ENCODE peak calls at places on chromosomes 3 and 15, in six cellular contexts. I, L, G, N, B and U are unnamed samples.

GRCh38 chr15:31327674-31328424 is 1.2 kb downstream of the KLF13 start:
- DNase-seq in N (peak), G (peak), I (peak), B (no peak), L (peak), U (no peak)

GRCh38 chr3:185460719-185461350 is 38.0 kb downstream of the TMEM41A start:
- DNase-seq in G (peak), I (no peak), L (no peak), N (peak), B (no peak), U (no peak)

GRCh38 chr3:172161959-172162358 is 122.6 kb downstream of the FNDC3B start:
- DNase-seq in B (no peak), L (no peak), G (no peak), I (no peak), N (no peak), U (no peak)

GRCh38 chr15:55530861-55531313 is 22.9 kb upstream of the DNAAF4 start:
- DNase-seq in L (no peak), G (no peak), B (no peak), I (no peak), N (no peak), U (no peak)

GRCh38 chr3:132669256-132669777 is 9.2 kb downstream of the UBA5 start:
- DNase-seq in I (no peak), B (no peak), N (no peak), G (no peak), L (no peak), U (no peak)

GRCh38 chr3:41881233-41881821 is 80.6 kb downstream of the ULK4 start:
- DNase-seq in B (no peak), I (no peak), L (no peak), G (no peak), N (peak), U (no peak)

GRCh38 chr15:46681901-46682300 is 1035.4 kb upstream of the SEMA6D start:
- DNase-seq in B (no peak), L (no peak), N (no peak), I (no peak), G (no peak), U (no peak)

GRCh38 chr15:31360843-31361763 is 34.5 kb downstream of the KLF13 start:
- DNase-seq in B (peak), N (peak), G (no peak), I (peak), L (peak), U (peak)

GRCh38 chr3:73707772-73708171 is 83.0 kb upstream of the PDZRN3 start:
- DNase-seq in I (no peak), G (no peak), B (no peak), N (no peak), L (no peak), U (no peak)

GRCh38 chr3:147191795-147192385 is 214.5 kb downstream of the ZIC4 start:
- DNase-seq in G (peak), N (peak), B (no peak), I (peak), L (peak), U (no peak)

GRCh38 chr15:91263632-91264477 is 163.8 kb downstream of the SV2B start:
- DNase-seq in I (peak), N (no peak), L (peak), G (no peak), B (no peak), U (no peak)

GRCh38 chr3:50287262-50287661 is 5.0 kb downstream of the IFRD2 start:
- DNase-seq in I (no peak), B (no peak), G (no peak), N (no peak), L (no peak), U (no peak)

GRCh38 chr3:121165397-121165837 is 257.4 kb downstream of the STXBP5L start:
- DNase-seq in B (no peak), L (no peak), G (no peak), N (no peak), I (no peak), U (no peak)

GRCh38 chr3:38960042-38960622 is 91.6 kb downstream of the SCN11A start:
- DNase-seq in G (no peak), L (peak), B (no peak), N (no peak), I (no peak), U (no peak)

GRCh38 chr3:185024406-185024805 is 128.5 kb downstream of the C3orf70 start:
- DNase-seq in B (no peak), N (no peak), G (no peak), I (no peak), L (no peak), U (no peak)

GRCh38 chr3:37762698-37763097 is 99.0 kb upstream of the CTDSPL start:
- DNase-seq in I (no peak), B (no peak), N (no peak), L (no peak), G (no peak), U (no peak)

GRCh38 chr3:66317750-66318366 is 97.1 kb downstream of the SLC25A26 start:
- DNase-seq in N (no peak), I (no peak), B (no peak), L (no peak), G (no peak), U (no peak)

GRCh38 chr3:32371466-32372212 is 20.0 kb upstream of the CMTM7 start:
- DNase-seq in G (no peak), L (no peak), I (no peak), N (no peak), B (no peak), U (no peak)

GRCh38 chr15:52164631-52165265 is 26.4 kb downstream of the GNB5 start:
- DNase-seq in G (no peak), L (no peak), I (no peak), N (peak), B (no peak), U (no peak)

GRCh38 chr3:171266034-171266805 is 194.0 kb downstream of the TNIK start:
- DNase-seq in L (no peak), G (no peak), I (no peak), B (no peak), N (no peak), U (no peak)

GRCh38 chr3:5020262-5020722 is 41.1 kb downstream of the BHLHE40 start:
- DNase-seq in N (no peak), I (no peak), B (no peak), L (no peak), G (no peak), U (no peak)

GRCh38 chr3:5022966-5023776 is 43.9 kb downstream of the BHLHE40 start:
- DNase-seq in G (peak), I (no peak), N (no peak), L (peak), B (no peak), U (no peak)

GRCh38 chr3:5021116-5021515 is 41.9 kb downstream of the BHLHE40 start:
- DNase-seq in N (no peak), I (no peak), G (no peak), B (no peak), L (no peak), U (no peak)

GRCh38 chr3:5022187-5022965 is 43.1 kb downstream of the BHLHE40 start:
- DNase-seq in G (no peak), B (peak), N (no peak), I (no peak), L (no peak), U (no peak)

GRCh38 chr3:5021571-5022092 is 42.4 kb downstream of the BHLHE40 start:
- DNase-seq in I (no peak), L (no peak), N (no peak), G (peak), B (no peak), U (no peak)
- TF ChIP-seq POLR2A in I (no peak), L (no peak), N (no peak), G (no peak), B (no peak), U (no peak)

DNA sequence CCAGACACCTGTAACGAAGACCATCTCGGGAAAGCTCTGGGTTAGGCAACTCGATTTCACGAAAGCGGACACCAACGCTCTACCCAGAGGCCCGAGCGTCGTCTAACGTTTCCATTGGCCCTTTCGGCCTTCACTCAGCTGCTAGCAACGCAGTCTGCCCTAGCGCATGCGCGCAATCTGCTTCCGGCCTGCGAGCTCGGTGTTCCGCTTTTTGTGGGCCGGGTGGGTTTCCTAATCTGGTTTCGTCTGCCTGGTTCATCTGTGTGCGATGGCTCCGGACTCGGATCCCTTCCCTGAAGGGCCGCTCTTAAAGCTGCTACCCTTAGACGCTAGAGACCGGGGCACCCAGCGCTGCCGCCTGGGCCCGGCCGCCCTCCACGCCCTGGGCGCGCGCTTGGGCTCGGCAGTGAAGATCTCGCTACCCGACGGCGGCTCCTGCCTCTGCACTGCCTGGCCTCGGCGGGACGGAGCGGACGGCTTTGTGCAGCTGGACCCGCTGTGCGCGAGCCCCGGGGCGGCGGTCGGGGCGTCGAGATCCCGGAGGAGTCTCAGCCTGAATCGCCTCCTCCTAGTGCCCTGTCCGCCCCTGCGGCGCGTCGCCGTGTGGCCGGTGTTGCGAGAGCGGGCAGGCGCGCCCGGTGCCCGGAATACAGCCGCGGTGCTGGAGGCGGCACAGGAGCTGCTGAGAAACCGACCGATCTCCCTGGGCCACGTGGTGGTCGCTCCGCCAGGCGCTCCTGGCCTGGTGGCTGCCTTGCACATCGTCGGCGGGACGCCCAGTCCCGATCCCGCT is 24.0 kb upstream of the GATM start:
- DNase-seq in N (peak), G (peak), B (peak), I (peak), L (peak), U (peak)
- TF ChIP-seq POLR2A in N (peak), G (peak), B (peak), I (peak), L (peak), U (peak)

GRCh38 chr3:129399895-129400357 is 28.5 kb downstream of the EFCAB12 start:
- DNase-seq in N (no peak), L (no peak), B (no peak), I (no peak), G (no peak), U (no peak)
- TF ChIP-seq POLR2A in N (peak), L (peak), B (peak), I (peak), G (peak), U (no peak)

DNA sequence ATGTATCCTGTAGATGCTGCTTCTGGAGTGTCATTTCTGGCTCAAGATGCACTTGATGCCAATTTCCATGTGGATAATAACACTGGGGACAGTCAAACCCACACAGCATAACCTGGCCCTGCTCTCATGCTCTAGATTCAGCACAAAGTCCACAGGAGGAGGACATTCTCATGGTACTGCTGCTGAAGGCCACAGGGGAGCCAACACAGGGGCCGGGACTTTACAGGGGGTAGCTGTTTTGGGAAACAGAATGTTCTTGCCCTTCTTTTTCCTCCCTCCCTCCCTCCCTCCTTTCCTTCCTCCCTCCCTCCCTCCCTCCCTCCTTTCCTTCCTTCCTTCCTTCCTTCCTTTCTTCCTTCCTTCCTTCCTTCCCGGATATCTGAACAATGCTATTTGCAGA is 477.4 kb downstream of the PDCD6IP start:
- DNase-seq in B (no peak), L (no peak), G (no peak), I (no peak), N (no peak), U (no peak)
- TF ChIP-seq POLR2A in B (no peak), L (no peak), G (no peak), I (no peak), N (no peak), U (no peak)

GRCh38 chr15:57554821-57555185 is 36.9 kb upstream of the MYZAP start:
- DNase-seq in G (no peak), B (no peak), N (no peak), L (no peak), I (no peak), U (no peak)
- TF ChIP-seq POLR2A in G (no peak), B (no peak), N (no peak), L (no peak), I (no peak), U (no peak)

DNA sequence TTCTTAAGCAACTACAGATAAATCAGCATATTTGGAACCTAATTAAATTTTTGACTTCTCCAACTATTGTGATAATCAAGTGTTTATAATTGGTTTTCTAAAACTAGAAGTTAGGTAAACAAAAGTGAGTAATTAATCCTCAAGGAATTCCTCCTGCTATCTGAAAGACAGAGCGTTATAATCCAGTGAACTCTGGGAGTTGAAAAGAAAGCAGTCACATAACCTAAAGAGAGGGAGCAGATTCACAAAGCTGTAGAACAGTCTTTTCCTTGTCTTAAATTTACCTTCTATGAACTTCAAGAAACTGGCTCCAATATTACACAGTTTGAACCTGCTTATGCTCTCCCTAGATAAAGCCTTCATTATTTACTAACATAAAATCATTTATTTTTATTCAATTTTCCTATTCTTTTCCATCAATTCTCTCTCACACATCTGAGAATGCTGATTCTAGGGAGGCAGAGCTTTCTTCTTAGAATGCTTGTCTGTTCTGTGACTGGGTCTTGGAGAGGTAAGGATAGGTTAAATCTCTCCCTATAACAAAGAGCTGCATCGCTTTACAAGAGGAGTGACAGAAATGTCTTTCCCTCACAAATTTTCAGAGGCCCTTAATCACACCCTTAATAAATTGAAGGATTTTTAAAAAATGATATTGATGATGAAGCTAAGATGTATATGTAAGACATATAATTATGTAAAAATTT is 132.8 kb downstream of the TUSC7 start:
- DNase-seq in N (no peak), I (no peak), L (no peak), G (no peak), B (no peak), U (no peak)
- TF ChIP-seq POLR2A in N (no peak), I (no peak), L (no peak), G (no peak), B (no peak), U (no peak)

DNA sequence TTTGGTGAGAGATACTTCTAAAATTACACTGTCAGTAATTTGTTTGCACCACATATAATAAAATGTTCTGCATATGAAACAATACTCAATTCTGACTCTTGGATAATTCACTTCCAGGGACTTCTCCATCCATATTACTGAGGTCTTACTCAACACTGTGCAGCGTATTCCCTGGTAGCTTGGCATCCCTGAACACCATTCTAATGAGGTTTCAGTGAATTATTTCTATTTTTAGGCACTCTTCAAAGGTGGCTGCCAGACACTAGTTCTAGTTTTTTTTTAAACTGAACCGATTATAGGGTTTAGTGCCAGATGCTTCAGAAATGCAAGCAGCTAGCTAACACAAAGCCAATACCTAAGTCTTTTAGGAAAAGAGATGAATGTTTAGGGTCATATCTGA is 283.3 kb downstream of the FEZF2 start:
- DNase-seq in G (no peak), L (no peak), B (no peak), I (no peak), N (no peak), U (no peak)
- TF ChIP-seq POLR2A in G (no peak), L (no peak), B (no peak), I (no peak), N (no peak), U (no peak)

DNA sequence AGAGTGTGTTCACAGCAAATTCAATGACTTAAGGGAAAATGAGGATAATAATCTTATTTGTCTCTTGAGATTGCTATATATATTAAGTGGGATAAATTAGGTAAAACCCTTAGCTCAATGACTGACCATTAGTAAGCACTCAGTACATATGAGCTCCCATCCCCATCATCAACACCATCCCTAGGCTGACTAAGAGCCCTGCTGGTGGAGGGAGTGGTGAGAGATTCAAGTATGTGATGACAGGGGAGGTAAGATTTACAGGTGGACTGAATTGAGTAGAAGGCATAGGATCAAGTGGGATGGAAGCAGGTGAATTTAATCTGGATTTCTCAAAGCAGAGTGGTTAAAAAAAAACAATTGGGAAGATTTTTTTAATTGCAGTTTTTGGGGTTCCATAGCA is 21.0 kb upstream of the LRRN1 start:
- DNase-seq in G (no peak), N (no peak), L (no peak), I (no peak), B (no peak), U (no peak)
- TF ChIP-seq POLR2A in G (no peak), N (no peak), L (no peak), I (no peak), B (no peak), U (no peak)

DNA sequence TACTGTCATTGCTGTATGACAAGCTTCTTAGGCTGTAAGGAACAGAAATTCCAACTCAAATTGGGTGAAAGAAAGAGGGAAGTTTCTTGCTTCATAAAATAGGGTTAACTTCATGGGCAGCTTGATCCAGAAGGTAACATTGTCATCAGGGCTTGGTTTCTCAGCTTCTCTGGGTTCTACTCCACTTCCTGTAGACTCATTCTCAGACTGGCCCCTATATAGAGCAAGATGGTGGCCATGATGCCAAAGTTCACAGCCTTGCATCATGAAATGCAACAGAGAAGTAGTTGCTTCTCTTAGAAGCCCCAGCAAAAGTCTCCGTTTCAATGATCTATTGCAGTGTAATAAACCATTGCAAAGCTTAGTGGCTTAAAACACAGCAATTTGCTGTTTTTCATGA is 33.6 kb downstream of the TMEM40 start:
- DNase-seq in B (no peak), I (no peak), L (no peak), G (no peak), N (no peak), U (no peak)
- TF ChIP-seq POLR2A in B (no peak), I (no peak), L (no peak), G (no peak), N (no peak), U (no peak)

GRCh38 chr3:128745742-128746141 is 19.8 kb downstream of the RAB7A start:
- DNase-seq in G (no peak), B (no peak), I (no peak), L (no peak), N (no peak), U (no peak)

GRCh38 chr3:128753715-128754114 is 27.7 kb downstream of the RAB7A start:
- DNase-seq in N (no peak), I (no peak), G (no peak), L (no peak), B (no peak), U (no peak)

GRCh38 chr3:128749035-128749434 is 23.1 kb downstream of the RAB7A start:
- DNase-seq in N (no peak), I (no peak), B (no peak), G (no peak), L (no peak), U (no peak)

GRCh38 chr3:128746881-128747280 is 20.9 kb downstream of the RAB7A start:
- DNase-seq in G (no peak), L (no peak), B (no peak), N (no peak), I (no peak), U (no peak)

DNA sequence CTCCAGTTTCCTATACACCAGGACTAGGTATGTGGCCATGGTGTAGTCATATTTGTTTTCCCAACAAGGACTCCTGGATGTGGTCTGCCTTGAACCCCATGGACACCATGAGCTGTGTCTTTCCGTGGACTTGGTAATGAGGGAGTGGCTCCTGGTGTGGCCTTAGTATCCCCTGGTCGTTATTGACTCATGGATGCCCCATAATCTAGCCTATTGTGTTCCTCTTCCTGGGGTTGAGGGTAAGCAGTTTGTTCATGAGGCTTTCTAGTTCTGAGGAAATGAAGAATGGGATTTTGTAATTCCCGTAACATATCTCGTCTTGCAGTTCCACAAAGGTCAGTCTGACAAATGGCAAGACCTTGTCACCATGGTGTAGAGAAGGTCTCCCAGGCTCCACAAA is 22.5 kb downstream of the RAB7A start:
- DNase-seq in N (no peak), B (no peak), I (no peak), L (no peak), G (no peak), U (no peak)
- TF ChIP-seq POLR2A in N (no peak), B (no peak), I (no peak), L (no peak), G (no peak), U (no peak)